ENCODE peak calls at places on chromosomes 4 and X, in four cellular contexts. One of them, this sample, is unnamed.

GRCh38 chr4:117420966-117421365 is 335.6 kb upstream of the TRAM1L1 start:
- DNase-seq in ovary: no peak
- DNase-seq in GM23338: no peak
- DNase-seq in fibroblast of mammary gland: no peak
- DNase-seq in this sample: no peak

GRCh38 chr4:87497141-87497540 is 32.0 kb downstream of the SPARCL1 start:
- DNase-seq in ovary: no peak
- DNase-seq in GM23338: peak
- DNase-seq in fibroblast of mammary gland: peak
- DNase-seq in this sample: no peak

GRCh38 chrX:42485621-42486020 is 292.3 kb downstream of the PPP1R2C start:
- DNase-seq in ovary: no peak
- DNase-seq in GM23338: no peak
- DNase-seq in fibroblast of mammary gland: peak
- DNase-seq in this sample: peak

GRCh38 chr4:24395937-24396336 is 188.4 kb downstream of the DHX15 start:
- DNase-seq in ovary: no peak
- DNase-seq in GM23338: peak
- DNase-seq in fibroblast of mammary gland: no peak
- DNase-seq in this sample: no peak

GRCh38 chrX:148380107-148380506 is 120.3 kb upstream of the AFF2 start:
- DNase-seq in ovary: no peak
- DNase-seq in GM23338: no peak
- DNase-seq in fibroblast of mammary gland: no peak
- DNase-seq in this sample: no peak

GRCh38 chrX:12319012-12319519 is 180.8 kb downstream of the FRMPD4 start:
- DNase-seq in ovary: no peak
- DNase-seq in GM23338: peak
- DNase-seq in fibroblast of mammary gland: peak
- DNase-seq in this sample: no peak

GRCh38 chr4:166274136-166274761 is 401.2 kb downstream of the TLL1 start:
- DNase-seq in ovary: no peak
- DNase-seq in GM23338: no peak
- DNase-seq in fibroblast of mammary gland: peak
- DNase-seq in this sample: no peak

GRCh38 chrX:101260435-101260834 is 30.7 kb downstream of the TAF7L start:
- DNase-seq in ovary: no peak
- DNase-seq in GM23338: peak
- DNase-seq in fibroblast of mammary gland: peak
- DNase-seq in this sample: peak

GRCh38 chrX:154040307-154040756 is 20.6 kb upstream of the IRAK1 start:
- DNase-seq in ovary: no peak
- DNase-seq in GM23338: no peak
- DNase-seq in fibroblast of mammary gland: peak
- DNase-seq in this sample: peak

GRCh38 chr4:87007345-87008181 is 72.8 kb downstream of the AFF1 start:
- DNase-seq in ovary: peak
- DNase-seq in GM23338: peak
- DNase-seq in fibroblast of mammary gland: peak
- DNase-seq in this sample: peak

GRCh38 chrX:101359966-101360365 is 11.4 kb upstream of the TIMM8A start:
- DNase-seq in ovary: no peak
- DNase-seq in GM23338: no peak
- DNase-seq in fibroblast of mammary gland: no peak
- DNase-seq in this sample: no peak

GRCh38 chr4:119498520-119498919 is 130.1 kb downstream of the PDE5A start:
- DNase-seq in ovary: peak
- DNase-seq in GM23338: no peak
- DNase-seq in fibroblast of mammary gland: peak
- DNase-seq in this sample: peak

GRCh38 chr4:119243868-119244267 is 31.4 kb downstream of the USP53 start:
- DNase-seq in ovary: no peak
- DNase-seq in GM23338: no peak
- DNase-seq in fibroblast of mammary gland: no peak
- DNase-seq in this sample: no peak

GRCh38 chrX:94937491-94937890 is 1263.5 kb downstream of the FAM133A start:
- DNase-seq in ovary: no peak
- DNase-seq in GM23338: no peak
- DNase-seq in fibroblast of mammary gland: no peak
- DNase-seq in this sample: no peak

GRCh38 chr4:3526456-3526855 is 5.8 kb downstream of the LRPAP1 start:
- DNase-seq in ovary: no peak
- DNase-seq in GM23338: no peak
- DNase-seq in fibroblast of mammary gland: no peak
- DNase-seq in this sample: no peak

GRCh38 chr4:12270546-12270945 is 841.9 kb upstream of the HS3ST1 start:
- DNase-seq in ovary: no peak
- DNase-seq in GM23338: no peak
- DNase-seq in fibroblast of mammary gland: no peak
- DNase-seq in this sample: peak

GRCh38 chr4:105461221-105462041 is 12.4 kb downstream of the PPA2 start:
- DNase-seq in ovary: no peak
- DNase-seq in GM23338: no peak
- DNase-seq in fibroblast of mammary gland: no peak
- DNase-seq in this sample: no peak

GRCh38 chrX:15749642-15750610 is 11.9 kb downstream of the CA5B start:
- DNase-seq in ovary: no peak
- DNase-seq in GM23338: no peak
- DNase-seq in fibroblast of mammary gland: peak
- DNase-seq in this sample: no peak

GRCh38 chrX:41653125-41653524 is 35.6 kb upstream of the GPR34 start:
- DNase-seq in ovary: no peak
- DNase-seq in GM23338: no peak
- DNase-seq in fibroblast of mammary gland: no peak
- DNase-seq in this sample: no peak

GRCh38 chrX:26851981-26852380 is 611.2 kb downstream of the PPP4R3C start:
- DNase-seq in ovary: no peak
- DNase-seq in GM23338: peak
- DNase-seq in fibroblast of mammary gland: peak
- DNase-seq in this sample: peak

GRCh38 chr4:86302242-86302641 is 57.6 kb downstream of the MAPK10 start:
- DNase-seq in ovary: peak
- DNase-seq in GM23338: peak
- DNase-seq in fibroblast of mammary gland: peak
- DNase-seq in this sample: peak

GRCh38 chr4:4849106-4849505 is 10.4 kb upstream of the MSX1 start:
- DNase-seq in ovary: no peak
- DNase-seq in GM23338: no peak
- DNase-seq in fibroblast of mammary gland: no peak
- DNase-seq in this sample: no peak

GRCh38 chr4:827209-828081 is 1.5 kb upstream of the CPLX1 start:
- DNase-seq in ovary: no peak
- DNase-seq in GM23338: peak
- DNase-seq in fibroblast of mammary gland: no peak
- DNase-seq in this sample: no peak

GRCh38 chr4:110198472-110199419 is at the start of gene ELOVL6:
- DNase-seq in ovary: peak
- DNase-seq in GM23338: peak
- DNase-seq in fibroblast of mammary gland: peak
- DNase-seq in this sample: peak

GRCh38 chr4:95129708-95130343 is 372.1 kb downstream of the BMPR1B start:
- DNase-seq in ovary: peak
- DNase-seq in GM23338: no peak
- DNase-seq in fibroblast of mammary gland: peak
- DNase-seq in this sample: peak

GRCh38 chr4:100356172-100356571 is 161.7 kb downstream of the EMCN start:
- DNase-seq in ovary: no peak
- DNase-seq in GM23338: no peak
- DNase-seq in fibroblast of mammary gland: peak
- DNase-seq in this sample: no peak

GRCh38 chr4:185640809-185641675 is 105.7 kb upstream of the PDLIM3 start:
- DNase-seq in ovary: no peak
- DNase-seq in GM23338: peak
- DNase-seq in fibroblast of mammary gland: peak
- DNase-seq in this sample: peak

GRCh38 chrX:108439961-108440696 is 491 bp downstream of the COL4A5 start:
- DNase-seq in ovary: peak
- DNase-seq in GM23338: peak
- DNase-seq in fibroblast of mammary gland: peak
- DNase-seq in this sample: peak

GRCh38 chr4:3793545-3793944 is 27.4 kb downstream of the ADRA2C start:
- DNase-seq in ovary: no peak
- DNase-seq in GM23338: no peak
- DNase-seq in fibroblast of mammary gland: no peak
- DNase-seq in this sample: no peak

GRCh38 chr4:17932041-17932440 is 89.5 kb downstream of the LCORL start:
- DNase-seq in ovary: no peak
- DNase-seq in GM23338: no peak
- DNase-seq in fibroblast of mammary gland: peak
- DNase-seq in this sample: no peak

GRCh38 chr4:112284166-112284565 is 1.5 kb downstream of the TIFA start:
- DNase-seq in ovary: no peak
- DNase-seq in GM23338: no peak
- DNase-seq in fibroblast of mammary gland: no peak
- DNase-seq in this sample: peak

GRCh38 chr4:151158979-151159378 is 59.6 kb downstream of the RPS3A start:
- DNase-seq in ovary: no peak
- DNase-seq in GM23338: no peak
- DNase-seq in fibroblast of mammary gland: no peak
- DNase-seq in this sample: no peak

GRCh38 chrX:115562492-115562872 is 1.5 kb downstream of the PLS3 start:
- DNase-seq in ovary: peak
- DNase-seq in GM23338: peak
- DNase-seq in fibroblast of mammary gland: peak
- DNase-seq in this sample: peak

DNA sequence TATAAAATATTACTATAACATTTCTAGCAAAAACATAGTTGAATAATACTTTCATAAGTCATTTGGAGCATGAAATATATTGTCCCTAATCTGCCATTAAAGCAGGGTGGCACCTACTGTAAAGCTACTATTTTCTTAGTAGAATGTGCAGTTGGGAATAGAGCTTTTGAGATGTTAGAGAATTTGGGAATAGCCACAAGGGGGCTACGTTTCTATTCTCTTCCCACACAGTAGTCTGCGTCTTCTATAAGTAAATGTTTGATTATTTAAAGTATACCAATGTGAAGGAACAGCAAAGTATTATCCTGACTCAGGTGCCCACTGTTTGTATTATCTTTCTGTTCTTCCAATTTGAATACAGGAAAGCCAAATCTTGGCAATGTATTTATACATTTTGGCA is 323.2 kb upstream of the GIMD1 start:
- DNase-seq in ovary: no peak
- DNase-seq in GM23338: peak
- DNase-seq in fibroblast of mammary gland: peak
- DNase-seq in this sample: peak
- TF ChIP-seq CTCF in ovary: no peak
- TF ChIP-seq CTCF in GM23338: peak
- TF ChIP-seq CTCF in fibroblast of mammary gland: peak
- TF ChIP-seq CTCF in this sample: peak

DNA sequence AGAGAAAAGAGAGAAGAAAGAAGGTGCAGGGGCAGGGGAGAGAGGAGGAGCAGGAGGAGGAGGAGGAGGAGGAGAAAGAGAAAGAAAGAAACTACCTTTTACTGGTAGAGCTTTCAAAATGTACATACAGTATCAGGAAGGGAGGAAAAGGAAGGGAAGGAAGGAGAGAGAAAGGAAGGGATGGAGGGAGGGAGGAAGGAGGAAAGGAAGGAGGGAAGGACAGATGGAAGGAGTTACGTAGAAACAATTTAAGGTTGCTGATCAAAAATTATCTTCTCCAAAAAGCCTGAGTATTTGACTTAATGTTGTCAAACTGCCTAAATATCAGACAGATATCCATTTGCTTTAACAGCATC is 13.4 kb downstream of the TBC1D9 start:
- DNase-seq in ovary: no peak
- DNase-seq in GM23338: no peak
- DNase-seq in fibroblast of mammary gland: no peak
- DNase-seq in this sample: no peak
- H3K4me3 ChIP-seq in ovary: no peak
- H3K4me3 ChIP-seq in GM23338: no peak
- H3K4me3 ChIP-seq in fibroblast of mammary gland: no peak
- H3K4me3 ChIP-seq in this sample: no peak

GRCh38 chr4:22412013-22412412 is 103.9 kb downstream of the ADGRA3 start:
- DNase-seq in ovary: no peak
- DNase-seq in GM23338: no peak
- DNase-seq in fibroblast of mammary gland: no peak
- DNase-seq in this sample: no peak

GRCh38 chr4:22408474-22408873 is 107.4 kb downstream of the ADGRA3 start:
- DNase-seq in ovary: no peak
- DNase-seq in GM23338: no peak
- DNase-seq in fibroblast of mammary gland: no peak
- DNase-seq in this sample: no peak

GRCh38 chr4:22407361-22407760 is 108.5 kb downstream of the ADGRA3 start:
- DNase-seq in ovary: no peak
- DNase-seq in GM23338: no peak
- DNase-seq in fibroblast of mammary gland: no peak
- DNase-seq in this sample: no peak

GRCh38 chr4:22413416-22413815 is 102.5 kb downstream of the ADGRA3 start:
- DNase-seq in ovary: no peak
- DNase-seq in GM23338: no peak
- DNase-seq in fibroblast of mammary gland: no peak
- DNase-seq in this sample: no peak

DNA sequence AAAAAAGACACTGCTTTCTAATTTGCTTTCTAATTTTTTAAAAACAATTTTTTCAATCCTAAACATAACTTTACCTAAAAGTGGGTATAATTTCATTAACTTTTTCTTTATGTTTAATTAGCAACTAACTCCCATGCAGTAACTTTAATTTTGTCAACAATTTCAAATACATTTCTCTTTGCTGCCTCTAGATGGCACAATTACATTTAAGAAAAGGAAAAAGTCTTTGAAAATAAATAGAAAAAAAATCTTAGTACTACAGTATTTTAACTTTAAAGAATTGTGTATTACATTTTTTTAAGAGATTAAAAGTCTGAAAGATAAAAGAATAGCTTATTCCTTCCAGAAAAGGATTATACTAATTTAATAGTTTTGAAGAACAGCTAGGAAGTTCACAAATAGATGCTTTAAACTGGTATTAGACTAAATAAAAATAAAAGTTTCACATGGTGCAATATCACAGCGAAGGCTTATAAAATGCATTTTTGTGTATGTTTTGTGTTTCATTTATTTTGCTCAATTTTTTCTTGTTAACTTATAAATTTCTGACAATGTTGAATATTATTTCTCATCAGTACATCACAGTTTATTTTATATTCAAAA is 105.1 kb downstream of the ADGRA3 start:
- DNase-seq in ovary: no peak
- DNase-seq in GM23338: peak
- DNase-seq in fibroblast of mammary gland: peak
- DNase-seq in this sample: peak
- TF ChIP-seq CTCF in ovary: no peak
- TF ChIP-seq CTCF in GM23338: peak
- TF ChIP-seq CTCF in fibroblast of mammary gland: peak
- TF ChIP-seq CTCF in this sample: peak

GRCh38 chrX:46959101-46959500 is 46.9 kb downstream of the JADE3 start:
- DNase-seq in ovary: no peak
- DNase-seq in GM23338: no peak
- DNase-seq in fibroblast of mammary gland: peak
- DNase-seq in this sample: no peak

GRCh38 chrX:46959985-46960700 is 47.9 kb downstream of the JADE3 start:
- DNase-seq in ovary: no peak
- DNase-seq in GM23338: no peak
- DNase-seq in fibroblast of mammary gland: no peak
- DNase-seq in this sample: no peak

GRCh38 chrX:46957299-46957698 is 45.1 kb downstream of the JADE3 start:
- DNase-seq in ovary: no peak
- DNase-seq in GM23338: no peak
- DNase-seq in fibroblast of mammary gland: peak
- DNase-seq in this sample: no peak

GRCh38 chrX:46961574-46962279 is 49.5 kb downstream of the JADE3 start:
- DNase-seq in ovary: no peak
- DNase-seq in GM23338: peak
- DNase-seq in fibroblast of mammary gland: no peak
- DNase-seq in this sample: no peak

GRCh38 chrX:46961097-46961496 is 48.9 kb downstream of the JADE3 start:
- DNase-seq in ovary: no peak
- DNase-seq in GM23338: no peak
- DNase-seq in fibroblast of mammary gland: no peak
- DNase-seq in this sample: no peak
- H3K4me3 ChIP-seq in ovary: no peak
- H3K4me3 ChIP-seq in GM23338: no peak
- H3K4me3 ChIP-seq in fibroblast of mammary gland: no peak
- H3K4me3 ChIP-seq in this sample: no peak

This sample was measured in cardiac fibroblast.